ENCODE peak calls at places on chromosomes 2 and 18, in four cellular contexts. L is GM12878, S is HepG2, T is H1. C is an unnamed sample.

GRCh38 chr2:119387381-119388129 is 20.8 kb downstream of the DBI start:
- DNase-seq in L (peak; percentile 59), S (peak; percentile 34), T (no peak), C (no peak)

GRCh38 chr2:236718207-236718992 is 148.8 kb downstream of the ACKR3 start:
- DNase-seq in L (no peak), S (no peak), T (no peak), C (no peak)

GRCh38 chr18:49618741-49619392 is 57.0 kb downstream of the LIPG start:
- DNase-seq in L (no peak), S (no peak), T (no peak), C (no peak)

GRCh38 chr2:54549912-54550518 is 93.9 kb downstream of the SPTBN1 start:
- DNase-seq in L (no peak), S (no peak), T (no peak), C (no peak)

GRCh38 chr2:58266211-58266610 is 25.1 kb upstream of the FANCL start:
- DNase-seq in L (no peak), S (no peak), T (no peak), C (no peak)

GRCh38 chr2:228798931-228799588 is 472.0 kb downstream of the PID1 start:
- DNase-seq in L (no peak), S (no peak), T (no peak), C (no peak)

GRCh38 chr2:160432633-160433032 is 61.0 kb downstream of the RBMS1 start:
- DNase-seq in L (no peak), S (no peak), T (no peak), C (no peak)

GRCh38 chr2:72713857-72714256 is 112.0 kb downstream of the EXOC6B start:
- DNase-seq in L (no peak), S (peak; percentile 33), T (no peak), C (no peak)

GRCh38 chr2:53036196-53036595 is 731.4 kb upstream of the CHAC2 start:
- DNase-seq in L (no peak), S (no peak), T (no peak), C (no peak)

GRCh38 chr2:182241936-182242335 is 184.9 kb downstream of the PDE1A start:
- DNase-seq in L (no peak), S (no peak), T (no peak), C (no peak)

GRCh38 chr18:12911025-12911927 is 27.2 kb upstream of the PTPN2 start:
- DNase-seq in L (no peak), S (no peak), T (no peak), C (no peak)

GRCh38 chr18:73893879-73894278 is 253.8 kb downstream of the FBXO15 start:
- DNase-seq in L (no peak), S (no peak), T (no peak), C (no peak)

GRCh38 chr2:97806738-97807618 is 93.6 kb downstream of the ZAP70 start:
- DNase-seq in L (peak; percentile 9), S (peak; percentile 54), T (peak; percentile 58), C (peak; percentile 68)

GRCh38 chr18:42069036-42069435 is 114.0 kb downstream of the PIK3C3 start:
- DNase-seq in L (no peak), S (no peak), T (no peak), C (no peak)

GRCh38 chr2:214533511-214533910 is 122.7 kb downstream of the VWC2L start:
- DNase-seq in L (no peak), S (no peak), T (no peak), C (no peak)

GRCh38 chr2:240425697-240426096 is 9.8 kb upstream of the GPC1 start:
- DNase-seq in L (no peak), S (no peak), T (no peak), C (no peak)

GRCh38 chr2:12317286-12317685 is 399.4 kb upstream of the TRIB2 start:
- DNase-seq in L (no peak), S (no peak), T (no peak), C (no peak)
- TF ChIP-seq SUZ12 in L (no peak), S (no peak), T (no peak), C (no peak)

GRCh38 chr2:233689031-233689430 is 3.7 kb upstream of the UGT1A6 start:
- DNase-seq in L (no peak), S (no peak), T (no peak), C (no peak)
- H3K9me3 ChIP-seq in L (no peaks in the 10 kb centered on the region), S (no peaks in the 10 kb centered on the region), T (peaks cover 2% of the 10 kb centered on the region), C (no peaks in the 10 kb centered on the region)

GRCh38 chr2:60608679-60609078 is 55.2 kb upstream of the BCL11A start:
- DNase-seq in L (no peak), S (no peak), T (no peak), C (no peak)

GRCh38 chr2:60614319-60614718 is 60.9 kb upstream of the BCL11A start:
- DNase-seq in L (no peak), S (no peak), T (no peak), C (no peak)

DNA sequence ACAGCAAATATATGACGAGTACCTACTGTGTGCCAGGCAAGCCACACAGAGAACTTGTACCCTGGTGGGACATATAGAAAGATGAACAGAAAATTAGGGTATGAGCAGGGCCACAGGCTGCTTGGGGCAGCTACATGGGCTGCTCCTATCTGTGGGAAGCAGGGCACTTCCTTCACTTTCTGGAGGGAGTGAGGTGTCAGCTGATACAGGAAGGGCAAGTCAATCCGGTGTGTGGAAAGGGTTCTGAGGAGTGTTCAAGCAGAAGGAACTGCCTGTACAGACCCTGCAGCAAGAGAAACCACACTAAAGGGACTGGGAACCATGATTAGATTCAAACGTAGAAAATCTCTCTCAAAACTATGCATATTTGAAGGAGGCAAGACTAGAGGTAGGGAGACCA is 58.6 kb upstream of the BCL11A start:
- DNase-seq in L (no peak), S (no peak), T (no peak), C (no peak)
- TF ChIP-seq YY1 in L (no peak), S (no peak), T (no peak), C (no peak)

DNA sequence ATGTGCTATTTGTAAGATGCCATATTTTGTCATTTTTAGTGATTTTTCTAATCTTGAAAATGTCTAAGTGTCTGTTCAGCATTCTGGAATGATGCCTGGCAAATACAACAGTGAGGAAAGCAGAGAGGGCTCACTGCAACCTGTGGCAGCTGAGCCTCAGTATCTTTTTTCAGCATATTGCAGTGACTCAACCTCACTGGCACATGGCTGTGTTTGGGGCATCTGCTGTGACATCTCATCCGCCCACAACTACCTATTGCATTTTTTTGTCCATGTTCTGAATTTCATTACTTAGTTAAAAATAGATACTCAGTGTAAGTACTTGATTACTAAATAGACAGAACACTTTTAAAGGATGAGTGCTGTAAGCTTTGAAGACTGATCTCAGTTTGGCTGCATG is 10.7 kb downstream of the BABAM2 start:
- DNase-seq in L (no peak), S (no peak), T (no peak), C (no peak)
- TF ChIP-seq SUZ12 in L (no peak), S (no peak), T (no peak), C (no peak)

GRCh38 chr2:215722125-215722524 is 286.3 kb upstream of the FN1 start:
- DNase-seq in L (no peak), S (no peak), T (no peak), C (no peak)
- H3K9me3 ChIP-seq in L (no peaks in the 10 kb centered on the region), S (no peaks in the 10 kb centered on the region), T (no peaks in the 10 kb centered on the region), C (no peaks in the 10 kb centered on the region)

GRCh38 chr2:39435974-39436591 is 1.0 kb downstream of the MAP4K3 start:
- DNase-seq in L (no peak), S (peak; percentile 49), T (no peak), C (no peak)
- TF ChIP-seq YY1 in L (no peak), S (no peak), T (no peak), C (no peak)

DNA sequence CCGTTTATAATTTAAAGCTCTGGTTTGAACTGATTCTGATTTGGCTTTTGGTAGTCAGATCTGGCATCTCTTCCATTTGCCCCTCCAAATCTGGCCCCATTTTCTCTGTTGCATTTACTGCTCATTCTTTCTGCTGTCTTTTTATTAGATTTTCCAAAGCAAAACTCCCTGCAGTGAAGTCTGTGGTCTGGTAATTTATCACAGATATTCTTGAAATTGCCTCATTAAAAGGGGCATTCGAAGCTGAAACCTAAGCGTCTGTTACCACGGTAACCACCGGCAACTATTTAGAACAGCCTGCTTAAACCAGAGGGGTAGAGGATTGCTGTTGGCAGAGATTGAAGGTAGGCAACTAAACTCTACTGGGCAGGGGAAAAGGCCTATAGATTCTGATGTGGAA is 111.5 kb upstream of the UPP2 start:
- DNase-seq in L (no peak), S (no peak), T (no peak), C (no peak)
- TF ChIP-seq SUZ12 in L (no peak), S (no peak), T (no peak), C (no peak)

GRCh38 chr2:4715065-4715464 is 977.1 kb upstream of the SOX11 start:
- DNase-seq in L (no peak), S (no peak), T (no peak), C (peak; percentile 39)
- H3K9me3 ChIP-seq in L (no peaks in the 10 kb centered on the region), S (peaks cover 73% of the 10 kb centered on the region), T (peaks cover 3% of the 10 kb centered on the region), C (no peaks in the 10 kb centered on the region)

C was measured in NT2/D1.